ENCODE peak calls at places on chromosomes 6 and 20, in six cellular contexts. N is adrenal gland, T is body of pancreas, P is GM12878, I is IMR-90, Q is GM12891. X is an unnamed sample.

GRCh38 chr6:53151676-53152075 is 3.0 kb upstream of the GCM1 start:
- DNase-seq in N (no peak), I (no peak), Q (no peak), T (no peak), P (no peak), X (no peak)

GRCh38 chr6:69416739-69417138 is 380.1 kb downstream of the LMBRD1 start:
- DNase-seq in N (peak; percentile 8), Q (no peak), T (no peak), P (no peak), I (no peak), X (no peak)

GRCh38 chr20:62816879-62817873 is at the start of gene COL9A3:
- DNase-seq in Q (no peak), N (no peak), T (peak; percentile 34), I (no peak), P (no peak), X (no peak)

GRCh38 chr6:32244946-32245398 is 21.1 kb upstream of the NOTCH4 start:
- DNase-seq in P (no peak), N (peak; percentile 79), T (peak; percentile 79), I (peak; percentile 63), Q (peak; percentile 66), X (peak; percentile 92)

GRCh38 chr20:53494753-53495152 is 98.9 kb downstream of the ZNF217 start:
- DNase-seq in I (no peak), P (no peak), T (no peak), N (no peak), Q (no peak), X (no peak)

GRCh38 chr6:10140824-10141223 is 274.1 kb downstream of the TFAP2A start:
- DNase-seq in Q (no peak), N (no peak), I (no peak), T (no peak), P (no peak), X (no peak)

GRCh38 chr6:52117352-52117751 is 29.9 kb upstream of the PKHD1 start:
- DNase-seq in P (no peak), N (no peak), I (no peak), Q (no peak), T (no peak), X (no peak)

GRCh38 chr6:29828471-29828797 is 809 bp downstream of the HLA-G start:
- DNase-seq in P (no peak), Q (no peak), N (peak; percentile 24), T (peak; percentile 29), I (no peak), X (no peak)

GRCh38 chr6:134720353-134721094 is 229.4 kb downstream of the ALDH8A1 start:
- DNase-seq in I (no peak), N (peak; percentile 29), P (no peak), T (no peak), Q (no peak), X (no peak)

GRCh38 chr20:24968278-24968677 is 19.2 kb downstream of the CST7 start:
- DNase-seq in I (no peak), N (no peak), T (no peak), P (no peak), Q (no peak), X (no peak)

GRCh38 chr20:45292343-45292742 is 14.3 kb upstream of the RBPJL start:
- DNase-seq in Q (no peak), P (no peak), I (no peak), N (no peak), T (no peak), X (no peak)

GRCh38 chr20:4962257-4962855 is 39.0 kb downstream of the SLC23A2 start:
- DNase-seq in T (no peak), P (no peak), I (no peak), Q (no peak), N (peak; percentile 33), X (no peak)
- TF ChIP-seq POLR2A in T (no peak), P (no peak), I (no peak), Q (no peak), N (no peak), X (no peak)

DNA sequence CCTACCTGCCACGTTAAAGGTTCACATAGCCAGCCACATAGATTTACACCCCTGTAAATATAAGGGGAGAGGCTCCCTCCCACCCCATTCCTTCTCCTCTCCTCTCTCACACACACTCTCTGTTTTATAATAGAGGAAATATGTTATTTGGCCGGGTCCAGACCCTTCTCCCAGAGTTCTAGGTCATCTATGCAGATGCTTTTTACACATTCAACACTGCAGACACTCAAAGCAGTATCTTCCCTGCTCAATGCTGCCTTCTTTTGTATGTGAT is 706 bp upstream of the DEK start:
- DNase-seq in I (no peak), Q (no peak), T (no peak), N (no peak), P (no peak), X (no peak)
- TF ChIP-seq POLR2A in I (no peak), Q (no peak), T (no peak), N (no peak), P (no peak), X (no peak)

GRCh38 chr6:136985502-136985901 is 59.3 kb downstream of the IL20RA start:
- DNase-seq in Q (no peak), I (no peak), T (no peak), N (no peak), P (no peak), X (no peak)
- TF ChIP-seq POLR2A in Q (no peak), I (no peak), T (no peak), N (no peak), P (no peak), X (no peak)

GRCh38 chr20:59006864-59007757 is at the start of gene CTSZ:
- DNase-seq in N (peak; percentile 55), T (peak; percentile 71), I (no peak), Q (peak; percentile 61), P (no peak), X (peak; percentile 69)
- TF ChIP-seq POLR2A in N (no peak), T (peak; percentile 37), I (peak; percentile 29), Q (peak; percentile 62), P (peak; percentile 70), X (no peak)